ENCODE peak calls at places on chromosome 2, in nine cellular contexts. One of them, this sample, is unnamed.

GRCh38 chr2:136765736-136766323 is 485 bp downstream of the THSD7B start:
- DNase-seq in activated CD4-positive, alpha-beta T cell treated with anti-CD3 and anti-CD28 coated beads, Interleukin-2, amount 50 U/mL, for 4 hours: no peak
- DNase-seq in non-pigmented ciliary epithelial cell: no peak
- DNase-seq in dermis blood vessel endothelial cell: no peak
- DNase-seq in HL-60: no peak
- DNase-seq in activated gamma-delta T cell: no peak
- DNase-seq in putamen: no peak
- DNase-seq in cardiac fibroblast: peak; percentile 1
- DNase-seq in spleen: no peak
- DNase-seq in this sample: no peak

GRCh38 chr2:127169066-127169660 is 50.9 kb downstream of the CYP27C1 start:
- DNase-seq in HL-60: no peak
- DNase-seq in cardiac fibroblast: no peak
- DNase-seq in activated gamma-delta T cell: no peak
- DNase-seq in putamen: no peak
- DNase-seq in non-pigmented ciliary epithelial cell: no peak
- DNase-seq in dermis blood vessel endothelial cell: no peak
- DNase-seq in activated CD4-positive, alpha-beta T cell treated with anti-CD3 and anti-CD28 coated beads, Interleukin-2, amount 50 U/mL, for 4 hours: no peak
- DNase-seq in spleen: peak; percentile 24
- DNase-seq in this sample: no peak

GRCh38 chr2:173926875-173927274 is 38.3 kb downstream of the SP3 start:
- DNase-seq in putamen: no peak
- DNase-seq in cardiac fibroblast: no peak
- DNase-seq in dermis blood vessel endothelial cell: no peak
- DNase-seq in non-pigmented ciliary epithelial cell: no peak
- DNase-seq in HL-60: no peak
- DNase-seq in activated CD4-positive, alpha-beta T cell treated with anti-CD3 and anti-CD28 coated beads, Interleukin-2, amount 50 U/mL, for 4 hours: no peak
- DNase-seq in spleen: no peak
- DNase-seq in activated gamma-delta T cell: no peak
- DNase-seq in this sample: no peak

GRCh38 chr2:73610111-73610510 is 32.1 kb downstream of the NAT8 start:
- DNase-seq in HL-60: no peak
- DNase-seq in dermis blood vessel endothelial cell: no peak
- DNase-seq in cardiac fibroblast: peak; percentile 7
- DNase-seq in activated gamma-delta T cell: no peak
- DNase-seq in activated CD4-positive, alpha-beta T cell treated with anti-CD3 and anti-CD28 coated beads, Interleukin-2, amount 50 U/mL, for 4 hours: no peak
- DNase-seq in non-pigmented ciliary epithelial cell: no peak
- DNase-seq in spleen: no peak
- DNase-seq in putamen: no peak
- DNase-seq in this sample: no peak

GRCh38 chr2:40030451-40030975 is 251.5 kb upstream of the THUMPD2 start:
- DNase-seq in spleen: no peak
- DNase-seq in putamen: no peak
- DNase-seq in HL-60: no peak
- DNase-seq in non-pigmented ciliary epithelial cell: no peak
- DNase-seq in activated gamma-delta T cell: no peak
- DNase-seq in dermis blood vessel endothelial cell: no peak
- DNase-seq in activated CD4-positive, alpha-beta T cell treated with anti-CD3 and anti-CD28 coated beads, Interleukin-2, amount 50 U/mL, for 4 hours: no peak
- DNase-seq in cardiac fibroblast: peak; percentile 50
- DNase-seq in this sample: no peak

GRCh38 chr2:1634681-1635341 is 109.5 kb downstream of the PXDN start:
- DNase-seq in dermis blood vessel endothelial cell: no peak
- DNase-seq in cardiac fibroblast: no peak
- DNase-seq in HL-60: no peak
- DNase-seq in activated CD4-positive, alpha-beta T cell treated with anti-CD3 and anti-CD28 coated beads, Interleukin-2, amount 50 U/mL, for 4 hours: no peak
- DNase-seq in spleen: no peak
- DNase-seq in non-pigmented ciliary epithelial cell: no peak
- DNase-seq in putamen: no peak
- DNase-seq in activated gamma-delta T cell: no peak
- DNase-seq in this sample: no peak

GRCh38 chr2:54233832-54234649 is 22.0 kb downstream of the TSPYL6 start:
- DNase-seq in non-pigmented ciliary epithelial cell: no peak
- DNase-seq in dermis blood vessel endothelial cell: no peak
- DNase-seq in cardiac fibroblast: no peak
- DNase-seq in activated CD4-positive, alpha-beta T cell treated with anti-CD3 and anti-CD28 coated beads, Interleukin-2, amount 50 U/mL, for 4 hours: no peak
- DNase-seq in putamen: no peak
- DNase-seq in spleen: no peak
- DNase-seq in HL-60: no peak
- DNase-seq in activated gamma-delta T cell: no peak
- DNase-seq in this sample: no peak

GRCh38 chr2:8437228-8437948 is 244.5 kb upstream of the ID2 start:
- DNase-seq in spleen: no peak
- DNase-seq in activated CD4-positive, alpha-beta T cell treated with anti-CD3 and anti-CD28 coated beads, Interleukin-2, amount 50 U/mL, for 4 hours: no peak
- DNase-seq in activated gamma-delta T cell: no peak
- DNase-seq in HL-60: no peak
- DNase-seq in cardiac fibroblast: no peak
- DNase-seq in non-pigmented ciliary epithelial cell: no peak
- DNase-seq in putamen: no peak
- DNase-seq in dermis blood vessel endothelial cell: no peak
- DNase-seq in this sample: no peak

GRCh38 chr2:145740302-145740701 is 1220.4 kb upstream of the ZEB2 start:
- DNase-seq in spleen: no peak
- DNase-seq in putamen: no peak
- DNase-seq in HL-60: no peak
- DNase-seq in cardiac fibroblast: peak; percentile 84
- DNase-seq in non-pigmented ciliary epithelial cell: no peak
- DNase-seq in dermis blood vessel endothelial cell: peak; percentile 79
- DNase-seq in activated CD4-positive, alpha-beta T cell treated with anti-CD3 and anti-CD28 coated beads, Interleukin-2, amount 50 U/mL, for 4 hours: no peak
- DNase-seq in activated gamma-delta T cell: no peak
- DNase-seq in this sample: no peak

GRCh38 chr2:51039581-51039980 is 7.6 kb upstream of the NRXN1 start:
- DNase-seq in putamen: no peak
- DNase-seq in non-pigmented ciliary epithelial cell: no peak
- DNase-seq in dermis blood vessel endothelial cell: no peak
- DNase-seq in activated gamma-delta T cell: no peak
- DNase-seq in spleen: no peak
- DNase-seq in HL-60: no peak
- DNase-seq in activated CD4-positive, alpha-beta T cell treated with anti-CD3 and anti-CD28 coated beads, Interleukin-2, amount 50 U/mL, for 4 hours: no peak
- DNase-seq in cardiac fibroblast: no peak
- DNase-seq in this sample: no peak

GRCh38 chr2:40105593-40105992 is 326.5 kb upstream of the THUMPD2 start:
- DNase-seq in dermis blood vessel endothelial cell: no peak
- DNase-seq in HL-60: no peak
- DNase-seq in activated gamma-delta T cell: no peak
- DNase-seq in spleen: no peak
- DNase-seq in putamen: no peak
- DNase-seq in non-pigmented ciliary epithelial cell: no peak
- DNase-seq in activated CD4-positive, alpha-beta T cell treated with anti-CD3 and anti-CD28 coated beads, Interleukin-2, amount 50 U/mL, for 4 hours: no peak
- DNase-seq in cardiac fibroblast: no peak
- DNase-seq in this sample: no peak

GRCh38 chr2:178277741-178278197 is 83.5 kb downstream of the OSBPL6 start:
- DNase-seq in spleen: no peak
- DNase-seq in cardiac fibroblast: no peak
- DNase-seq in activated gamma-delta T cell: no peak
- DNase-seq in putamen: no peak
- DNase-seq in dermis blood vessel endothelial cell: no peak
- DNase-seq in activated CD4-positive, alpha-beta T cell treated with anti-CD3 and anti-CD28 coated beads, Interleukin-2, amount 50 U/mL, for 4 hours: no peak
- DNase-seq in non-pigmented ciliary epithelial cell: peak; percentile 27
- DNase-seq in HL-60: no peak
- DNase-seq in this sample: no peak

GRCh38 chr2:180625006-180625844 is 355.2 kb upstream of the UBE2E3 start:
- DNase-seq in spleen: no peak
- DNase-seq in activated gamma-delta T cell: no peak
- DNase-seq in activated CD4-positive, alpha-beta T cell treated with anti-CD3 and anti-CD28 coated beads, Interleukin-2, amount 50 U/mL, for 4 hours: no peak
- DNase-seq in non-pigmented ciliary epithelial cell: peak; percentile 60
- DNase-seq in dermis blood vessel endothelial cell: no peak
- DNase-seq in putamen: no peak
- DNase-seq in HL-60: no peak
- DNase-seq in cardiac fibroblast: peak; percentile 93
- DNase-seq in this sample: no peak

This sample was measured in chondrocyte.